ENCODE peak calls at places on chromosomes 13 and 19, in six cellular contexts. One of them, this sample, is unnamed.

GRCh38 chr13:20405691-20406090 is 120.0 kb downstream of the CRYL1 start:
- DNase-seq in tibial nerve: no peak
- DNase-seq in K562: no peak
- DNase-seq in adrenal gland: peak
- DNase-seq in GM12878: no peak
- DNase-seq in IMR-90: no peak
- DNase-seq in this sample: peak

GRCh38 chr19:3176715-3177501 is 1.7 kb upstream of the S1PR4 start:
- DNase-seq in adrenal gland: no peak
- DNase-seq in K562: peak
- DNase-seq in GM12878: no peak
- DNase-seq in IMR-90: peak
- DNase-seq in tibial nerve: no peak
- DNase-seq in this sample: no peak

GRCh38 chr19:13208131-13208963 is 58.1 kb downstream of the IER2 start:
- DNase-seq in K562: no peak
- DNase-seq in GM12878: peak
- DNase-seq in adrenal gland: peak
- DNase-seq in IMR-90: peak
- DNase-seq in tibial nerve: peak
- DNase-seq in this sample: no peak

GRCh38 chr13:53250977-53251376 is 222.4 kb downstream of the OLFM4 start:
- DNase-seq in K562: no peak
- DNase-seq in tibial nerve: no peak
- DNase-seq in GM12878: no peak
- DNase-seq in IMR-90: no peak
- DNase-seq in adrenal gland: no peak
- DNase-seq in this sample: no peak

GRCh38 chr13:90750957-90751356 is 596.5 kb upstream of the MIR17HG start:
- DNase-seq in tibial nerve: no peak
- DNase-seq in GM12878: no peak
- DNase-seq in adrenal gland: no peak
- DNase-seq in K562: no peak
- DNase-seq in IMR-90: no peak
- DNase-seq in this sample: no peak

GRCh38 chr19:13043285-13043684 is 48.0 kb downstream of the NFIX start:
- DNase-seq in tibial nerve: no peak
- DNase-seq in IMR-90: no peak
- DNase-seq in GM12878: no peak
- DNase-seq in K562: no peak
- DNase-seq in adrenal gland: no peak
- DNase-seq in this sample: no peak

GRCh38 chr13:28522871-28523270 is 27.9 kb upstream of the FLT1 start:
- DNase-seq in K562: no peak
- DNase-seq in GM12878: no peak
- DNase-seq in adrenal gland: no peak
- DNase-seq in IMR-90: no peak
- DNase-seq in tibial nerve: no peak
- DNase-seq in this sample: no peak

GRCh38 chr13:20525144-20525600 is 485 bp downstream of the CRYL1 start:
- DNase-seq in adrenal gland: peak
- DNase-seq in IMR-90: no peak
- DNase-seq in K562: no peak
- DNase-seq in GM12878: no peak
- DNase-seq in tibial nerve: no peak
- DNase-seq in this sample: no peak

GRCh38 chr13:42970824-42971669 is 21.0 kb downstream of the EPSTI1 start:
- DNase-seq in GM12878: no peak
- DNase-seq in IMR-90: peak
- DNase-seq in adrenal gland: peak
- DNase-seq in tibial nerve: no peak
- DNase-seq in K562: peak
- DNase-seq in this sample: no peak

GRCh38 chr13:93116809-93117208 is 109.8 kb upstream of the GPC6 start:
- DNase-seq in K562: no peak
- DNase-seq in GM12878: no peak
- DNase-seq in tibial nerve: no peak
- DNase-seq in IMR-90: no peak
- DNase-seq in adrenal gland: no peak
- DNase-seq in this sample: no peak

GRCh38 chr13:34620073-34620858 is 321.8 kb upstream of the NBEA start:
- DNase-seq in K562: no peak
- DNase-seq in GM12878: no peak
- DNase-seq in tibial nerve: no peak
- DNase-seq in adrenal gland: no peak
- DNase-seq in IMR-90: no peak
- DNase-seq in this sample: no peak

GRCh38 chr13:24215732-24216131 is 55.2 kb downstream of the SPATA13 start:
- DNase-seq in tibial nerve: no peak
- DNase-seq in K562: no peak
- DNase-seq in GM12878: no peak
- DNase-seq in adrenal gland: peak
- DNase-seq in IMR-90: peak
- DNase-seq in this sample: no peak

GRCh38 chr19:18233224-18233825 is 7.1 kb upstream of the PDE4C start:
- DNase-seq in GM12878: no peak
- DNase-seq in adrenal gland: no peak
- DNase-seq in tibial nerve: no peak
- DNase-seq in K562: peak
- DNase-seq in IMR-90: peak
- DNase-seq in this sample: peak

GRCh38 chr19:47693489-47693888 is 19.7 kb upstream of the EHD2 start:
- DNase-seq in IMR-90: no peak
- DNase-seq in GM12878: no peak
- DNase-seq in adrenal gland: no peak
- DNase-seq in tibial nerve: no peak
- DNase-seq in K562: no peak
- DNase-seq in this sample: no peak

GRCh38 chr13:66076417-66076816 is 1153.7 kb downstream of the PCDH9 start:
- DNase-seq in IMR-90: peak
- DNase-seq in adrenal gland: no peak
- DNase-seq in tibial nerve: no peak
- DNase-seq in K562: no peak
- DNase-seq in GM12878: no peak
- DNase-seq in this sample: no peak

GRCh38 chr19:48102870-48103751 is 7.5 kb downstream of the PLA2G4C start:
- DNase-seq in tibial nerve: no peak
- DNase-seq in K562: peak
- DNase-seq in IMR-90: peak
- DNase-seq in adrenal gland: no peak
- DNase-seq in GM12878: no peak
- DNase-seq in this sample: peak

GRCh38 chr19:17282488-17283256 is 971 bp downstream of the ANKLE1 start:
- DNase-seq in IMR-90: peak
- DNase-seq in adrenal gland: peak
- DNase-seq in K562: peak
- DNase-seq in GM12878: peak
- DNase-seq in tibial nerve: peak
- DNase-seq in this sample: peak

GRCh38 chr13:95745752-95746151 is 68.8 kb downstream of the DNAJC3 start:
- DNase-seq in IMR-90: no peak
- DNase-seq in tibial nerve: no peak
- DNase-seq in GM12878: no peak
- DNase-seq in K562: no peak
- DNase-seq in adrenal gland: no peak
- DNase-seq in this sample: no peak

GRCh38 chr19:50555447-50556235 is 12.6 kb downstream of the LRRC4B start:
- DNase-seq in GM12878: no peak
- DNase-seq in K562: no peak
- DNase-seq in IMR-90: no peak
- DNase-seq in tibial nerve: no peak
- DNase-seq in adrenal gland: no peak
- DNase-seq in this sample: peak

GRCh38 chr19:17754634-17755532 is 3.6 kb downstream of the FCHO1 start:
- DNase-seq in tibial nerve: no peak
- DNase-seq in GM12878: peak
- DNase-seq in IMR-90: no peak
- DNase-seq in K562: no peak
- DNase-seq in adrenal gland: no peak
- DNase-seq in this sample: no peak

GRCh38 chr19:12973236-12973635 is 3.9 kb downstream of the DAND5 start:
- DNase-seq in GM12878: no peak
- DNase-seq in K562: no peak
- DNase-seq in adrenal gland: no peak
- DNase-seq in IMR-90: no peak
- DNase-seq in tibial nerve: no peak
- DNase-seq in this sample: no peak

GRCh38 chr19:53553159-53553558 is 15.2 kb downstream of the ZNF331 start:
- DNase-seq in tibial nerve: no peak
- DNase-seq in adrenal gland: no peak
- DNase-seq in GM12878: no peak
- DNase-seq in K562: no peak
- DNase-seq in IMR-90: peak
- DNase-seq in this sample: no peak

GRCh38 chr19:677601-678380 is 1.6 kb downstream of the FSTL3 start:
- DNase-seq in GM12878: no peak
- DNase-seq in adrenal gland: no peak
- DNase-seq in IMR-90: no peak
- DNase-seq in K562: no peak
- DNase-seq in tibial nerve: no peak
- DNase-seq in this sample: no peak

GRCh38 chr19:18991050-18991449 is 42.3 kb downstream of the SUGP2 start:
- DNase-seq in tibial nerve: no peak
- DNase-seq in GM12878: no peak
- DNase-seq in IMR-90: no peak
- DNase-seq in K562: no peak
- DNase-seq in adrenal gland: no peak
- DNase-seq in this sample: no peak

GRCh38 chr19:39833464-39834286 is at the start of gene DYRK1B:
- DNase-seq in K562: peak
- DNase-seq in IMR-90: peak
- DNase-seq in GM12878: peak
- DNase-seq in tibial nerve: peak
- DNase-seq in adrenal gland: peak
- DNase-seq in this sample: peak
- TF ChIP-seq POLR2A in K562: peak
- TF ChIP-seq POLR2A in IMR-90: peak
- TF ChIP-seq POLR2A in GM12878: peak
- TF ChIP-seq POLR2A in tibial nerve: no peak
- TF ChIP-seq POLR2A in adrenal gland: peak
- TF ChIP-seq POLR2A in this sample: peak

GRCh38 chr13:50401721-50402510 is 386.7 kb downstream of the KCNRG start:
- DNase-seq in IMR-90: peak
- DNase-seq in K562: no peak
- DNase-seq in tibial nerve: no peak
- DNase-seq in adrenal gland: no peak
- DNase-seq in GM12878: no peak
- DNase-seq in this sample: no peak
- TF ChIP-seq POLR2A in IMR-90: no peak
- TF ChIP-seq POLR2A in K562: no peak
- TF ChIP-seq POLR2A in tibial nerve: no peak
- TF ChIP-seq POLR2A in adrenal gland: no peak
- TF ChIP-seq POLR2A in GM12878: no peak
- TF ChIP-seq POLR2A in this sample: no peak

GRCh38 chr19:54616840-54617560 is 13.3 kb upstream of the LILRB1 start:
- DNase-seq in K562: no peak
- DNase-seq in GM12878: peak
- DNase-seq in tibial nerve: no peak
- DNase-seq in adrenal gland: peak
- DNase-seq in IMR-90: no peak
- DNase-seq in this sample: no peak
- TF ChIP-seq POLR2A in K562: no peak
- TF ChIP-seq POLR2A in GM12878: no peak
- TF ChIP-seq POLR2A in tibial nerve: no peak
- TF ChIP-seq POLR2A in adrenal gland: no peak
- TF ChIP-seq POLR2A in IMR-90: no peak
- TF ChIP-seq POLR2A in this sample: no peak

GRCh38 chr19:44607049-44607448 is 6.3 kb upstream of the IGSF23 start:
- DNase-seq in tibial nerve: no peak
- DNase-seq in K562: no peak
- DNase-seq in IMR-90: peak
- DNase-seq in GM12878: no peak
- DNase-seq in adrenal gland: peak
- DNase-seq in this sample: no peak
- TF ChIP-seq POLR2A in tibial nerve: no peak
- TF ChIP-seq POLR2A in K562: no peak
- TF ChIP-seq POLR2A in IMR-90: no peak
- TF ChIP-seq POLR2A in GM12878: no peak
- TF ChIP-seq POLR2A in adrenal gland: no peak
- TF ChIP-seq POLR2A in this sample: no peak

DNA sequence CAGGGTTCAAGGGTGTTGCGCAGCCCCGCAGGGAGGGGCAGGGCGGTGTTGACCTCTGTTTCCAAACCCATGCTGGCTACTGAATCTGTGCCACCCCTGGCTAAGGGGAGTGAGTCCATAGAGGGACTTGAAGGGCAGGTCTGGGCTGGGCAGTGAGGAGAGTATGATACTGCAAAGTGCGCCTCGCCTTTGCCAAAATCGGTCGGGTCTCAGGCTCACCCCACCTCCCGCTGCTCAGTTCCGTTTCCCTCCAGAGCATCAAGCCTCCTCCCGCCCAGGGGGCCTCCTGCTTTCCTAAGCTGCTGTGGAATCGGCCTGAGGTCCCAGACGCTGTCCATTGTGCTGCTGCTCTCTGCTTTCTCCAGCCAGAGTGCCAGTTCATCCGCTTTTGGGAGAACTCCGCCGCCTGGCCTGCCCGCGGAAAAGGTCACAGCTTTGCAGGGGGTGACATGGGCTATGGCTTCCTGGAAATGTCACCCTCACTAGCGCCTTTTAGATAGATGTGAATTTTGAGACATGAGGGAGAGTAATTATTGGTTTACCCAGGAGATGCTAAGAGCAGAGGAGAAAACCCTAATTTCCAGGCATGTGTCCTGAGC is 1418.4 kb downstream of the UQCRFS1 start:
- DNase-seq in IMR-90: peak
- DNase-seq in tibial nerve: no peak
- DNase-seq in K562: peak
- DNase-seq in GM12878: no peak
- DNase-seq in adrenal gland: no peak
- DNase-seq in this sample: peak
- TF ChIP-seq POLR2A in IMR-90: no peak
- TF ChIP-seq POLR2A in tibial nerve: no peak
- TF ChIP-seq POLR2A in K562: no peak
- TF ChIP-seq POLR2A in GM12878: no peak
- TF ChIP-seq POLR2A in adrenal gland: no peak
- TF ChIP-seq POLR2A in this sample: no peak

DNA sequence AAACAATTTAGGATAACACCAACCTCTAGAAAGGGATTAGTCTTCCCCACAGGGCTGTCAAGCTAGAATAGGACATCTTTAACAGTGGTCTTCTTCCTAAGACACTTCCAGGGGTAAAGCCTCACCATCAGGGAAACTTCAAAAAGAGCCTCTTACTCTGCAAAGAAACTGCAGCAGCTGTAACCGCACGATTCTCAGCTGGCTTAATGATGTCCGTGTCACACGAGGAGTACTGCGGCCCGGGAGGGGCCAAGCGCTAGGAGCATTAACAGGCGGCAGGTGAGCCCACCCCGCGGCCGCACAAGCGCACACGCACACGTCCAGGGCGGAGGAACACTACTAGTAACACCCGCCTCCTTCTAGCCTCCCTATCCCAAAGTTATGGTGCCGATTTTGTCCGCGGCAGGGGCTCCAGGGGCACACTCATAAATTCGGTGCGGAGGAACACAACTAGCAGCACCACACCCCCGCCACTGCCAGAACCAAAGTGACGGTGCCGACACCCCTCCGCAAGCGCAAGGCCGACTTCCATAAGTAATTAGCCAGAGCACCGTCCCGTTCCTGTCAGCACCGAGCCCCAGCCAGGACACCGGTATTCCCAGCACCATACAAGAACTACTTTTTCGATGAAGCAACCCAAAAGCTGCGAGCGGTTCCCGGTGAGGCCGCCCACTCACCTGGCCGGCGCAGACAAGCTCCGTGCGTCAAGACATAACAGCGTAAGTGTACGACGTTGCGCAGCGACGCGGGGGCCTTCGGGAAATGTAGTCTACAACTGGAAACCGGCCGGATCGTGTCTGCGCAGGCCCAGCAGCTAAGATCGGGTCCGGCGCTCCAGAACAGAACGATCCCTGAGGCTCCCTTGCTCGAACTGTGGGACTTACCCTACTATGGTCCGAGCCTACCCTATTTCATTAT is at the start of the genes ZNF540 and ZNF571:
- DNase-seq in K562: peak
- DNase-seq in IMR-90: peak
- DNase-seq in tibial nerve: peak
- DNase-seq in GM12878: peak
- DNase-seq in adrenal gland: peak
- DNase-seq in this sample: peak
- TF ChIP-seq POLR2A in K562: peak
- TF ChIP-seq POLR2A in IMR-90: peak
- TF ChIP-seq POLR2A in tibial nerve: peak
- TF ChIP-seq POLR2A in GM12878: peak
- TF ChIP-seq POLR2A in adrenal gland: peak
- TF ChIP-seq POLR2A in this sample: peak

This sample was measured in H1.